ENCODE peak calls at places on chromosomes 7 and 10, in five cellular contexts. V, Y, C, Z and P are unnamed samples.

GRCh38 chr10:99652800-99653390 is 6.4 kb upstream of the ENTPD7 start:
- DNase-seq in V (no peak), Y (no peak), C (no peak), Z (no peak), P (no peak)

GRCh38 chr10:84244651-84245270 is at the start of gene RGR:
- DNase-seq in V (peak), Y (no peak), C (no peak), Z (no peak), P (no peak)

GRCh38 chr7:55132890-55133551 is 114.2 kb downstream of the EGFR start:
- DNase-seq in V (no peak), Y (no peak), C (peak), Z (peak), P (no peak)

GRCh38 chr7:64313740-64314491 is at the start of gene ZNF736:
- DNase-seq in V (peak), Y (peak), C (peak), Z (peak), P (no peak)

GRCh38 chr10:99798920-99799319 is 16.5 kb downstream of the ABCC2 start:
- DNase-seq in V (no peak), Y (no peak), C (no peak), Z (no peak), P (no peak)

GRCh38 chr10:29554660-29555059 is 80.1 kb downstream of the SVIL start:
- DNase-seq in V (peak), Y (no peak), C (no peak), Z (peak), P (no peak)

GRCh38 chr7:122217125-122217524 is 73.1 kb upstream of the AASS start:
- DNase-seq in V (no peak), Y (no peak), C (no peak), Z (peak), P (no peak)

GRCh38 chr10:124697837-124698559 is 46.2 kb downstream of the FAM53B start:
- DNase-seq in V (peak), Y (no peak), C (no peak), Z (no peak), P (no peak)

GRCh38 chr10:19556666-19557065 is 259.6 kb upstream of the PLXDC2 start:
- DNase-seq in V (no peak), Y (no peak), C (no peak), Z (no peak), P (no peak)

GRCh38 chr7:115526272-115526671 is 504.3 kb downstream of the TFEC start:
- DNase-seq in V (no peak), Y (no peak), C (no peak), Z (no peak), P (no peak)

GRCh38 chr7:45028138-45028919 is 28.3 kb downstream of the CCM2 start:
- DNase-seq in V (no peak), Y (no peak), C (no peak), Z (no peak), P (no peak)

GRCh38 chr7:140904081-140904480 is 20.6 kb downstream of the BRAF start:
- DNase-seq in V (no peak), Y (no peak), C (no peak), Z (peak), P (no peak)

GRCh38 chr7:49530481-49530880 is 243.0 kb upstream of the VWC2 start:
- DNase-seq in V (no peak), Y (no peak), C (no peak), Z (no peak), P (no peak)

GRCh38 chr10:31599626-31600504 is 280.8 kb downstream of the ZEB1 start:
- DNase-seq in V (no peak), Y (no peak), C (no peak), Z (no peak), P (no peak)

GRCh38 chr10:33248638-33249037 is 85.8 kb downstream of the NRP1 start:
- DNase-seq in V (no peak), Y (no peak), C (no peak), Z (peak), P (no peak)

GRCh38 chr10:43913676-43914235 is 265.1 kb upstream of the ZNF32 start:
- DNase-seq in V (no peak), Y (no peak), C (no peak), Z (no peak), P (no peak)

GRCh38 chr7:2497500-2498336 is 21.5 kb upstream of the GRIFIN start:
- DNase-seq in V (no peak), Y (no peak), C (no peak), Z (no peak), P (no peak)

GRCh38 chr7:123995617-123996326 is 37.1 kb downstream of the TMEM229A start:
- DNase-seq in V (no peak), Y (no peak), C (no peak), Z (no peak), P (no peak)

GRCh38 chr7:1942704-1943294 is 272.7 kb downstream of the ELFN1 start:
- DNase-seq in V (no peak), Y (no peak), C (no peak), Z (no peak), P (no peak)

GRCh38 chr7:122974229-122974628 is 21.3 kb downstream of the TAS2R16 start:
- DNase-seq in V (no peak), Y (no peak), C (no peak), Z (no peak), P (no peak)

GRCh38 chr7:72538147-72538546 is 126.0 kb upstream of the CALN1 start:
- DNase-seq in V (no peak), Y (no peak), C (no peak), Z (no peak), P (no peak)

GRCh38 chr10:89591796-89592271 is 53.2 kb downstream of the PANK1 start:
- DNase-seq in V (no peak), Y (peak), C (no peak), Z (peak), P (no peak)

GRCh38 chr10:122407375-122408125 is 33.0 kb downstream of the PLEKHA1 start:
- DNase-seq in V (no peak), Y (no peak), C (no peak), Z (peak), P (no peak)

GRCh38 chr10:72886596-72887522 is 6.7 kb upstream of the OIT3 start:
- DNase-seq in V (no peak), Y (no peak), C (no peak), Z (no peak), P (no peak)

GRCh38 chr10:43062402-43063160 is 14.3 kb upstream of the RET start:
- DNase-seq in V (peak), Y (no peak), C (no peak), Z (no peak), P (no peak)

GRCh38 chr7:135512135-135512887 is 2.4 kb upstream of the CNOT4 start:
- DNase-seq in V (no peak), Y (peak), C (no peak), Z (peak), P (no peak)

DNA sequence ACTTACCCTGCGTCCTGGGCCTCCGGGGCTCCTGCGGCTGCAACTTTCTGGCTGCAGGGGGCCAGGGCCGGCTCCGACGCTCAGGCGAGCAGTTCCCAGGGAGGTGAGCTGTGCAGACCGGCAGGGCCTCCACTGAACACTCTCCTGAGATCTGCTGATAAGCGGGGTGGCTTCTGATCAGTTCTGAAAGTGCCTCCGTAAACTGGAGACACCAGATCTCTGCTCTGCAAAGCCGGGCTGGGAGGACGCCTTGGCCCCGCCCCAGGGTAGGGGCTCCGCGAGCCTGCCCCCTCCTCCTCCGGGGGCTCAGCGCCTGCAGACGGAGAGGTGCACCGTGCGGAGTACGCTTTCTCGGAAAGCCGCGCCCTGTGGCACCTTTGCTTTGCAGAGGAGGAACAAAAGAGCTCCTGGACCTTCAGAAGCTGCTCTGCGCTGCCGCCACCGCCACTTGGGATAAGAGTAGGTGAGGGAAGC is 141.3 kb upstream of the VKORC1L1 start:
- DNase-seq in V (no peak), Y (peak), C (peak), Z (no peak), P (no peak)
- TF ChIP-seq CTCF in V (no peak), Y (peak), C (no peak), Z (no peak), P (peak)

GRCh38 chr10:114374141-114374791 is 30.0 kb downstream of the AFAP1L2 start:
- DNase-seq in V (peak), Y (no peak), C (no peak), Z (peak), P (no peak)
- TF ChIP-seq CTCF in V (no peak), Y (no peak), C (no peak), Z (no peak), P (no peak)

GRCh38 chr7:24979863-24980694 is at the start of gene OSBPL3:
- DNase-seq in V (peak), Y (peak), C (peak), Z (peak), P (peak)
- TF ChIP-seq CTCF in V (no peak), Y (no peak), C (no peak), Z (no peak), P (peak)

GRCh38 chr10:97292097-97292861 is at the start of gene ARHGAP19:
- DNase-seq in V (peak), Y (peak), C (peak), Z (peak), P (peak)
- TF ChIP-seq CTCF in V (no peak), Y (no peak), C (no peak), Z (no peak), P (peak)

DNA sequence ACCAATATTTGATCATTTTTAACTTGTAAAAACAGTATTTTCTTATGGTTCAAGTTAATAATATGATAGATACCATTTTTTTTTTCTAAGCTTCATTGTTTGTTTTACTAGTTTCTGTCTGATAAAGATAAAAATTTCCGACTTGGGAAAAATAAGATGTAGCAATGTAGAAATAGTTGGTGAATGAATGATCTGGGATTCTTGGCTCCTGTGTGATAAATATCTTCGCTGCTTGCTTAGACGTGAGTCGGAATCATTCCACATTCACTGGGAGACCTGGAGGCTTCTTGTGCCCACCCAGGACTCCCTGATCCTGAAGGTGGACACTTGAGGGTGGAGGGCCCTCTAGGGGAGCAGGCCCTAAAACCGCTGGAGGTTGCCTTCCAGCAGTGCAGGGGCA is 47.9 kb downstream of the EXOC4 start:
- DNase-seq in V (no peak), Y (no peak), C (no peak), Z (peak), P (no peak)
- TF ChIP-seq CTCF in V (no peak), Y (no peak), C (no peak), Z (no peak), P (no peak)

DNA sequence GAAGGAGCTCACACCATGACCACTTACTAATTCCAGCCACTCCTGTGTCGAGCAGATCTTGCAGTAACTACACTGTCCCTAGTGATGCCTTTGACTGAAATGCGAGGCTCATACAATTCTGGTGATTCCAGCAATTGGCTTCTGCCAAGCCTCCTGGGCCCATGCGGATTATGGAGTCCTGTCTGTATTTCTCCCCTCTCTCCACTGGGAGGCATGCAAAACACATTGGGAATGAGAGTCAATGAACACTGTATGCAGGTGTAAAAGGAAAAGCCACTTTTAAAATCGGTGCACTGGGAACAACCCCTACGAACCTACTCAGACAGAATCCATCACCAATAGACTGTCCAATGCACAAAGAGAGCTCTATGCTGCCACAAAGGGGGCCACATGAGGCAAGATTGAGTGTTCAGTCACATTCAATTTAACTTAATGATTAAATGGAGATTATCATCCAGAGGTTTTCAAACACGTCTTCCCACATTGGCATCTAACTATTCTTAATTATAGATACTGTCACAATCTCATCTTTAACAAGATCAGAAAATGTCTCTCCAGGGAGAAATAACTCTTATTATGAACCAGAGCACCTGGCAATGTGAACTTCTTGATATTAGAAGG is 550.6 kb downstream of the GLRX3 start:
- DNase-seq in V (no peak), Y (peak), C (no peak), Z (no peak), P (no peak)
- TF ChIP-seq CTCF in V (peak), Y (no peak), C (no peak), Z (no peak), P (peak)

GRCh38 chr10:45372251-45372951 is 1.6 kb upstream of the ALOX5 start:
- DNase-seq in V (no peak), Y (no peak), C (no peak), Z (no peak), P (no peak)

GRCh38 chr10:45370202-45370955 is 3.6 kb upstream of the ALOX5 start:
- DNase-seq in V (no peak), Y (no peak), C (no peak), Z (no peak), P (no peak)

GRCh38 chr10:45373003-45373782 is 823 bp upstream of the ALOX5 start:
- DNase-seq in V (no peak), Y (peak), C (no peak), Z (no peak), P (no peak)

GRCh38 chr10:45373783-45374450 is at the start of gene ALOX5:
- DNase-seq in V (peak), Y (peak), C (peak), Z (no peak), P (no peak)

GRCh38 chr10:45371555-45371954 is 2.5 kb upstream of the ALOX5 start:
- DNase-seq in V (no peak), Y (no peak), C (no peak), Z (no peak), P (no peak)
- TF ChIP-seq CTCF in V (no peak), Y (no peak), C (no peak), Z (no peak), P (no peak)